ENCODE peak calls at places on chromosomes 3 and 15, in nine cellular contexts. F, B, P, Y, U, Z, O, H and W are unnamed samples.

GRCh38 chr15:93152951-93153350 is 63.9 kb upstream of the RGMA start:
- DNase-seq in P (no peak), O (no peak), Y (no peak), F (peak; percentile 76), U (no peak), B (no peak), Z (no peak), H (no peak), W (no peak)

GRCh38 chr3:100175637-100176250 is 61.4 kb upstream of the FILIP1L start:
- DNase-seq in U (no peak), Z (no peak), B (no peak), P (no peak), O (no peak), H (no peak), F (no peak), Y (peak; percentile 10), W (no peak)

GRCh38 chr3:110248666-110249065 is 823.0 kb upstream of the NECTIN3 start:
- DNase-seq in Z (no peak), H (no peak), B (no peak), F (no peak), O (no peak), U (no peak), P (no peak), Y (no peak), W (no peak)

GRCh38 chr3:120791010-120791409 is 48.5 kb downstream of the GTF2E1 start:
- DNase-seq in Y (no peak), H (no peak), P (no peak), B (no peak), O (no peak), F (no peak), Z (no peak), U (no peak), W (no peak)

GRCh38 chr3:60363817-60364216 is 887.4 kb downstream of the FHIT start:
- DNase-seq in B (no peak), U (no peak), H (peak; percentile 18), O (no peak), F (no peak), P (no peak), Z (no peak), Y (no peak), W (no peak)

GRCh38 chr3:33439421-33440327 is 531 bp downstream of the UBP1 start:
- DNase-seq in U (peak; percentile 79), H (peak; percentile 82), Y (peak; percentile 38), P (peak; percentile 27), Z (no peak), O (peak; percentile 32), B (peak; percentile 23), F (peak; percentile 19), W (no peak)

GRCh38 chr3:65344846-65345245 is 657.0 kb upstream of the ADAMTS9 start:
- DNase-seq in U (no peak), P (no peak), F (no peak), O (no peak), Z (no peak), Y (no peak), B (no peak), H (no peak), W (no peak)

GRCh38 chr15:26771168-26771916 is 1.5 kb downstream of the GABRB3 start:
- DNase-seq in P (no peak), H (no peak), Z (no peak), U (peak; percentile 68), O (no peak), F (peak; percentile 18), Y (no peak), B (no peak), W (no peak)

GRCh38 chr3:45043715-45044299 is 17.7 kb downstream of the CLEC3B start:
- DNase-seq in U (no peak), O (no peak), B (no peak), Y (peak; percentile 86), H (no peak), P (no peak), F (no peak), Z (no peak), W (no peak)

GRCh38 chr3:189988854-189989253 is 131.8 kb downstream of the P3H2 start:
- DNase-seq in O (no peak), H (no peak), Y (no peak), P (no peak), U (no peak), B (no peak), F (no peak), Z (no peak), W (no peak)